ENCODE peak calls at places on chromosomes 3 and 15, in four cellular contexts. X is GM23248, S is aorta, M is right cardiac atrium. K is an unnamed sample.

GRCh38 chr15:57323806-57324589 is 52.3 kb upstream of the CGNL1 start:
- DNase-seq in X (no peak), S (no peak), M (no peak), K (peak)

GRCh38 chr3:189685854-189686253 is 54.7 kb downstream of the TP63 start:
- DNase-seq in X (peak), S (no peak), M (no peak), K (peak)

GRCh38 chr3:26236991-26237682 is 385.4 kb upstream of the LRRC3B start:
- DNase-seq in X (no peak), S (no peak), M (peak), K (no peak)

GRCh38 chr15:29736012-29736744 is 86.1 kb downstream of the TJP1 start:
- DNase-seq in X (no peak), S (no peak), M (no peak), K (no peak)

GRCh38 chr15:97085806-97086205 is 755.3 kb downstream of the NR2F2 start:
- DNase-seq in X (no peak), S (no peak), M (no peak), K (no peak)

GRCh38 chr3:126345641-126346460 is 11.4 kb downstream of the KLF15 start:
- DNase-seq in X (no peak), S (peak), M (no peak), K (no peak)

GRCh38 chr3:127556565-127556964 is 34.0 kb downstream of the TPRA1 start:
- DNase-seq in X (no peak), S (no peak), M (no peak), K (no peak)

GRCh38 chr15:78205856-78206255 is 28.5 kb downstream of the ACSBG1 start:
- DNase-seq in X (no peak), S (no peak), M (no peak), K (no peak)

GRCh38 chr3:45994661-45995369 is 809 bp downstream of the FYCO1 start:
- DNase-seq in X (peak), S (peak), M (no peak), K (no peak)

GRCh38 chr3:181176610-181177009 is 187.1 kb upstream of the DNAJC19 start:
- DNase-seq in X (peak), S (no peak), M (peak), K (peak)

GRCh38 chr3:194870394-194871110 is 184.9 kb downstream of the FAM43A start:
- DNase-seq in X (peak), S (no peak), M (no peak), K (peak)

GRCh38 chr3:194871143-194871863 is 185.6 kb downstream of the FAM43A start:
- DNase-seq in X (peak), S (peak), M (peak), K (peak)

GRCh38 chr3:194874206-194874605 is 188.5 kb downstream of the FAM43A start:
- DNase-seq in X (no peak), S (no peak), M (no peak), K (no peak)

GRCh38 chr3:194872669-194872977 is 186.9 kb downstream of the FAM43A start:
- DNase-seq in X (peak), S (no peak), M (no peak), K (peak)

DNA sequence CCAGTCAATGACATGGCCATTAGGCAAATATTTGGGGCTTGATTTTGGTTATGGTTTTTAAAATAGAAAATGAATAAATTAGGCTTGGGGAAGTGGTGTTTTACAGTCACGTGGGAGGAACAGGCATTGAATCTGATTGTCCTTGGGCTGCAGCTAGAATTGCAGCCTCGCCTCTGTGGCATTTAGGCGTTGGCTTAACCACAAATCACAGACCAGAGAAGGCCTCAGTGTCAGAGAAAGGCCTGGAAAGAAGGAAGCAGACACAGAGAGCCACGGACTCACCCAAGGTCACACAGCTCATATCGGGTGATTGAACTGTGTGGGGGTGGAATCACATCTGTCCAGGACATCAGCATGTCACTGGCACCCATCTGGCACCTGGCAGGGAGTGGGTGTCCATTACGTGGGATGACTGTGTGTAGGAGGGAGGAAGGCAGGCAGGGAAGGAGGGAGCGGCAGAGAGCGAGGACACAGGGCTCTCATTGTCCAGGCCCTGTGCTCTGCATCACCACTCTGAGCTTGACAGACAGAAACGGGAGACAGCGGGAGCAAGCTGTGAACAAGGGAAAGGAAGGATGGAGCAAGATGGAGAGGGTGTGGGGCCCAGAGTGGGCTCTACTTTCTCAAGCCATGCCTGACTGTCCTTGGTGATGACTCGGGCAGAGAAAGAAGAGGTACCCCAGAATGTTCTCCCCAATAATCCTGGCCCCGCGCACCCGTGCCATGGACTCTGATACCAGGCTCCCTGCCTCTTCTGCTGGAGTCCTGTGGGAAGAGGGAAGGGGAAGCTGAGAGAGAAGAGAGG is 186.4 kb downstream of the FAM43A start:
- DNase-seq in X (peak), S (no peak), M (no peak), K (peak)
- H3K4me3 ChIP-seq in X (peak), S (no peak), M (no peak), K (peak)

DNA sequence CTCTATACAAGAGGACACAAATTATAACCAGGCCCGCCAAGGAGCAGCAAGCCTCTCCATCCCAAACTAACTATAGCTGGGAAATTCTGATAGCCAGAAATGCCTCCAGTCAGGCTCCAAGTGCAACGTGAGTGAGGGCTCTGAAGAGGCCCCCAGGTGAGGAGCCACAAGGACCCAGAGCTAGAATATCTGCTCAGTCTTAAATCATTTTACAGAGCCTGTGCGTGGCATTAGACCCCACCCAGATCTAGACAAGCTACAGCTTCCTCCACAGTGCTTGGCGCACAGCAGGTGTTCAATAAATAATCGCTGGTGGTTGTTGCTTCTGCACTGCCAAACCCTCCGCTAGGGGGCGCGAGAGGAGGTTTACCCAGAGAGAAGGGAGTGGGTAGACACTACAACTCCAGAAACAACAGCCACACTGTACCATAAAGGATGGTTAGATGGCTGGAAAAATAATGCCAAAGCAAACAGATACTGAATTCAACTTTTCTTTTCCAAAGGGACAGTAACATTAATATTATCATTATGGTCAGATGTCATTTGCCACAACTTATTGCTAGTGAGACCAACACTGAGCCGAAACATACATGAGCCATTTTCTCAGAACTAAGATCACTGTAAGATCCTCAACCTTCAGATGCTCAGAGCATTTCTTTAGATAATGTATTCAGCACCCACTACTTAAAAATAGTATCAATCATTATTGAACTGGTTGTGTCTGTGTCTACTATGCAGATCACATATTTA is 44.5 kb downstream of the ZIC4 start:
- DNase-seq in X (peak), S (no peak), M (peak), K (peak)
- H3K4me3 ChIP-seq in X (no peak), S (no peak), M (no peak), K (no peak)

GRCh38 chr3:158460929-158461328 is 110.1 kb upstream of the MLF1 start:
- DNase-seq in X (peak), S (no peak), M (no peak), K (no peak)
- H3K4me3 ChIP-seq in X (no peak), S (no peak), M (no peak), K (no peak)

DNA sequence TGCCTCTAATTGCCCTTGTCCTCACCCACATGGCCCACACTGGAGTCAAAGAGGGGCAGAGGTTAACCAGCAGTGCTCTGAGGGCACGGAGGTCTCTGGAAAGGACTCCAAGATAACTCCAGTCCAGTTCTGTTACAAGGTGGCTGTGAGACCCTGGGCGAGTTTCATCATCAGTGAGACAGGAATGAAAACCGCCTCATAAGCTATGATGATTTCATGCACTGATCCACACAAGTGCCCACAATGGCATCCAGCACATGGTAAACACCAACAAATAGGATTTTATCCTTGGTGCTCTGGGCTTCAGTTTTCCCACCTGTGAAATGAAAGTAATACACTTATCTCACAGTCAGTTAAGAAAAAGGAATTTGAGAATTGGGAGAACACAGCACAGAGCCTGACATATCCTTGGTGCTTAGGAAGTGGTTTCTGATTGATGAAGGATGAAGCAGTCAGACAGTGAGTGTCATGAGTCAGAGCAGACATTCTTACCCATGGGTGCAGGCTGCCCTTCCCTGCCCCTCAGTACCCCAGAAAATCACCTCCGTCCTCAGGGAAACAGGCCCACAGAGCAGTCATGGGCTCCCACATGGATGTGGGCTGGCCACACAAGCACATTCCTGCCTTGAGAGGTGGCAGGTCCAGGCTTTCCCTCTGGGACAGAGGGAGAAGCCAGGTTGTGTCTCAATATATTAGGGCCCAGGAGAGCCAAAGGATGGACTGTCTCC is 48.4 kb downstream of the DAPK2 start:
- DNase-seq in X (peak), S (no peak), M (no peak), K (no peak)
- H3K4me3 ChIP-seq in X (no peak), S (no peak), M (no peak), K (no peak)

DNA sequence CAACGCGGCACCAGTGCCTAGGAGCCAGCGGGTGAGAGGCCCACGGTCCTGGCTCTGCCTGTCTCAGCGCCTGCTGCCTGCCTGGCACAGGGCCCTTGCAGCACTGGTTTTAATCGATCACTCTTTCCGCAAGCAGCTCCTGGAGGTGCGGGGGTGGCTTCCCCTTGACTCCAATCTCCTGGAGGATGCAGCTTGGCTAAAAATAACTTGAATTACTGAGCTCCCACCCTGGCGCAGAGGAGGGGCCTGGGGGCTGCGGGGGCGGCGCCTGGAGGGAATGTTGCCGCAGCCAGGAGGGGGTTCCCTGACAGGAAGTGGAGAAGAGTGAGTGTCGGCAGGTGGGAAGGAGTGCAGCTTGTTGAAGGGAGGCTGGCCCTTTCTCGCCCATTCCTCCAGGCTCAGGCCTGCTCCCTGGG is 9.9 kb upstream of the RPL29 start:
- DNase-seq in X (peak), S (no peak), M (peak), K (no peak)
- H3K4me3 ChIP-seq in X (no peak), S (no peak), M (no peak), K (no peak)

GRCh38 chr3:119562307-119562961 is 3.0 kb upstream of the CD80 start:
- DNase-seq in X (no peak), S (no peak), M (no peak), K (no peak)
- H3K4me3 ChIP-seq in X (no peak), S (no peak), M (no peak), K (no peak)

K was measured in PC-9.